ENCODE peak calls at places on chromosomes 7 and 10, in eight cellular contexts. U is tibial artery, E is cardiac muscle cell, D is OCI-LY7, B is H9, A is brain microvascular endothelial cell, S is heart right ventricle, Z is heart left ventricle. K is an unnamed sample.

GRCh38 chr10:2985729-2986232 is 81.6 kb upstream of the PFKP start:
- DNase-seq in B (peak), Z (no peak), D (no peak), A (peak), U (no peak), E (no peak), S (no peak), K (no peak)

GRCh38 chr7:37663693-37664092 is 19.9 kb upstream of the GPR141 start:
- DNase-seq in Z (peak), D (no peak), U (peak), B (no peak), S (no peak), A (no peak), E (no peak), K (no peak)

GRCh38 chr7:140638311-140638791 is 2.3 kb downstream of the DENND2A start:
- DNase-seq in Z (no peak), U (peak), D (no peak), B (peak), E (peak), A (peak), S (no peak), K (no peak)

GRCh38 chr10:62166331-62167154 is 102.1 kb downstream of the RTKN2 start:
- DNase-seq in U (peak), D (peak), A (no peak), B (no peak), S (no peak), E (peak), Z (no peak), K (no peak)

GRCh38 chr10:116766241-116767198 is 24.2 kb upstream of the HSPA12A start:
- DNase-seq in B (no peak), U (no peak), A (no peak), Z (no peak), E (no peak), D (no peak), S (no peak), K (no peak)

GRCh38 chr7:151351967-151352366 is 10.4 kb downstream of the NUB1 start:
- DNase-seq in E (no peak), U (no peak), S (no peak), B (no peak), A (no peak), Z (no peak), D (peak), K (no peak)

GRCh38 chr7:47069385-47070076 is 512.4 kb downstream of the TNS3 start:
- DNase-seq in U (peak), Z (no peak), A (no peak), B (no peak), D (no peak), E (no peak), S (no peak), K (no peak)

GRCh38 chr10:810351-810846 is 120.9 kb upstream of the DIP2C start:
- DNase-seq in B (no peak), D (peak), S (no peak), Z (no peak), U (no peak), A (no peak), E (peak), K (no peak)

GRCh38 chr10:28217848-28218247 is 85.0 kb downstream of the MPP7 start:
- DNase-seq in Z (no peak), D (no peak), S (no peak), E (peak), B (no peak), A (peak), U (no peak), K (no peak)

GRCh38 chr10:119859422-119860258 is 13.0 kb downstream of the MCMBP start:
- DNase-seq in U (no peak), A (no peak), E (peak), D (peak), Z (no peak), B (no peak), S (no peak), K (no peak)

GRCh38 chr7:139583826-139584553 is 60.5 kb downstream of the CLEC2L start:
- DNase-seq in S (no peak), D (no peak), Z (no peak), U (no peak), B (no peak), A (no peak), E (no peak), K (no peak)

GRCh38 chr7:38660427-38661099 is 29.4 kb upstream of the AMPH start:
- DNase-seq in Z (no peak), S (no peak), B (peak), E (peak), U (no peak), D (peak), A (peak), K (no peak)

GRCh38 chr10:71975087-71975890 is 11.1 kb downstream of the CHST3 start:
- DNase-seq in S (peak), E (peak), U (peak), A (no peak), Z (peak), B (no peak), D (no peak), K (no peak)

GRCh38 chr10:95308389-95309302 is 17.8 kb upstream of the PDLIM1 start:
- DNase-seq in U (peak), S (peak), A (peak), B (no peak), Z (peak), D (no peak), E (peak), K (peak)

GRCh38 chr7:150663802-150664494 is 21.6 kb upstream of the GIMAP2 start:
- DNase-seq in Z (no peak), S (no peak), E (no peak), D (peak), B (no peak), U (no peak), A (no peak), K (no peak)

GRCh38 chr10:56178210-56178609 is 182.8 kb downstream of the ZWINT start:
- DNase-seq in S (peak), U (no peak), A (no peak), Z (peak), D (no peak), B (no peak), E (no peak), K (no peak)

GRCh38 chr7:156781972-156782371 is 111.0 kb downstream of the LMBR1 start:
- DNase-seq in Z (no peak), B (no peak), U (no peak), E (no peak), S (no peak), D (no peak), A (no peak), K (no peak)

GRCh38 chr10:119131512-119132240 is 27.8 kb downstream of the DENND10 start:
- DNase-seq in U (no peak), Z (no peak), D (peak), B (no peak), E (peak), A (no peak), S (no peak), K (no peak)

GRCh38 chr7:132113536-132114409 is 462.5 kb downstream of the PLXNA4 start:
- DNase-seq in S (no peak), E (no peak), U (no peak), A (no peak), D (no peak), B (peak), Z (no peak), K (no peak)

GRCh38 chr7:156019308-156019707 is 207.0 kb upstream of the SHH start:
- DNase-seq in U (no peak), D (no peak), S (no peak), B (no peak), A (no peak), Z (no peak), E (no peak), K (no peak)

GRCh38 chr10:73094986-73095478 is 1.6 kb downstream of the P4HA1 start:
- DNase-seq in B (no peak), D (no peak), Z (no peak), U (no peak), A (no peak), E (no peak), S (no peak), K (no peak)

GRCh38 chr10:9229702-9230101 is 1175.2 kb downstream of the GATA3 start:
- DNase-seq in U (no peak), Z (no peak), E (no peak), S (no peak), A (no peak), B (no peak), D (no peak), K (no peak)

GRCh38 chr10:30434273-30435067 is 486 bp downstream of the MAP3K8 start:
- DNase-seq in Z (peak), D (peak), A (peak), B (peak), U (peak), S (peak), E (peak), K (peak)

GRCh38 chr10:42979181-42979580 is 97.7 kb upstream of the RET start:
- DNase-seq in E (no peak), A (no peak), D (no peak), U (no peak), B (no peak), S (no peak), Z (no peak), K (no peak)

GRCh38 chr7:46784746-46785145 is 797.2 kb downstream of the TNS3 start:
- DNase-seq in Z (no peak), E (peak), S (no peak), U (no peak), B (no peak), D (no peak), A (peak), K (no peak)

GRCh38 chr7:55413442-55413841 is 48.3 kb downstream of the LANCL2 start:
- DNase-seq in A (no peak), U (no peak), B (no peak), D (no peak), Z (no peak), S (no peak), E (no peak), K (no peak)

GRCh38 chr10:78685466-78686163 is 383.2 kb upstream of the ZMIZ1 start:
- DNase-seq in U (no peak), E (peak), S (no peak), Z (no peak), D (no peak), A (peak), B (no peak), K (no peak)

GRCh38 chr7:148763622-148764021 is 64.9 kb downstream of the CUL1 start:
- DNase-seq in U (no peak), A (no peak), B (no peak), Z (no peak), D (no peak), E (peak), S (no peak), K (no peak)

GRCh38 chr7:109793-110556 is 82.4 kb upstream of the FAM20C start:
- DNase-seq in B (peak), U (no peak), S (no peak), E (no peak), Z (no peak), D (no peak), A (no peak), K (no peak)

GRCh38 chr10:82245157-82245556 is 370.2 kb downstream of the NRG3 start:
- DNase-seq in D (no peak), E (no peak), S (no peak), B (peak), A (no peak), Z (no peak), U (no peak), K (no peak)

GRCh38 chr10:32055478-32056135 is 618 bp downstream of the KIF5B start:
- DNase-seq in E (peak), U (peak), Z (peak), B (peak), D (peak), A (peak), S (peak), K (peak)

GRCh38 chr7:24760968-24761367 is 3.7 kb upstream of the GSDME start:
- DNase-seq in U (no peak), E (no peak), D (no peak), A (no peak), B (no peak), Z (no peak), S (no peak), K (no peak)

GRCh38 chr10:29063806-29064644 is 224.8 kb upstream of the LYZL1 start:
- DNase-seq in Z (no peak), A (peak), U (no peak), B (no peak), S (no peak), E (peak), D (no peak), K (no peak)

GRCh38 chr7:106111671-106112117 is 418 bp downstream of the SYPL1 start:
- DNase-seq in D (peak), U (peak), A (peak), Z (peak), S (peak), B (no peak), E (peak), K (no peak)

GRCh38 chr10:71963756-71964668 is at the start of gene CHST3:
- DNase-seq in B (peak), A (no peak), S (peak), E (peak), D (no peak), U (peak), Z (peak), K (no peak)

GRCh38 chr10:84076540-84077195 is 62.6 kb upstream of the GHITM start:
- DNase-seq in E (peak), D (peak), U (no peak), Z (no peak), A (peak), B (peak), S (no peak), K (no peak)

GRCh38 chr10:132254841-132255240 is 52.9 kb downstream of the STK32C start:
- DNase-seq in S (no peak), Z (no peak), B (no peak), U (no peak), D (no peak), A (no peak), E (no peak), K (no peak)

GRCh38 chr10:132251928-132252327 is 55.8 kb downstream of the STK32C start:
- DNase-seq in A (no peak), B (no peak), E (no peak), D (no peak), Z (no peak), U (no peak), S (no peak), K (no peak)

GRCh38 chr10:132253092-132253687 is 54.6 kb downstream of the STK32C start:
- DNase-seq in E (no peak), B (no peak), D (no peak), S (no peak), A (no peak), Z (no peak), U (no peak), K (no peak)

GRCh38 chr10:132250456-132251223 is 57.1 kb downstream of the STK32C start:
- DNase-seq in A (no peak), U (no peak), B (no peak), S (no peak), Z (no peak), D (no peak), E (no peak), K (no peak)

GRCh38 chr10:132252412-132252811 is 55.3 kb downstream of the STK32C start:
- DNase-seq in E (no peak), A (no peak), S (no peak), D (no peak), U (no peak), Z (no peak), B (no peak), K (no peak)
- TF ChIP-seq CTCF in E (peak), A (peak), S (no peak), D (peak), U (no peak), Z (no peak), B (peak), K (no peak)

DNA sequence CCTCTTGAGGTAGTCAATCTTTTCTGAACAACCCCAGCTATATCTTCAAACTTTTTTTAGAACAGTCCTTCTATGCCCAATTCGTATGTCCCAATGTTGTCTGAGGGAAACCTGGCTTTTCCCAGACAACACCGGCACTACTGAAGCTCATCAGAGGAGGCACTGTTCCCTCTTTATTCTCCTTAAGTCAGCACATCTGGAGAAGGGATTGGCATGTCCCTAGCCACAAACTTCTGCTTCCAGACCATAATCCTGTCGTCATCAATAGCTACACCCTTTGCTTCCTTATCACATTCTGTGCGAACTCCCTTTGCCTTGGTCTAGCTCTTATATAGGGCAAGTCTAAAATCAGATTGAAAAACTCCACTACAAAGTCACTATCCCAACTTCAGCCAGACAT is 22.9 kb downstream of the PON3 start:
- DNase-seq in B (no peak), A (no peak), U (no peak), S (no peak), E (no peak), Z (no peak), D (no peak), K (no peak)
- TF ChIP-seq CTCF in B (no peak), A (no peak), U (no peak), S (no peak), E (no peak), Z (no peak), D (no peak), K (no peak)

GRCh38 chr10:93893646-93894515 is at the start of gene SLC35G1:
- DNase-seq in S (peak), Z (peak), D (peak), B (peak), U (peak), A (peak), E (peak), K (no peak)
- TF ChIP-seq CTCF in S (no peak), Z (no peak), D (peak), B (no peak), U (no peak), A (no peak), E (no peak), K (no peak)

GRCh38 chr7:2601065-2601464 is 30.7 kb upstream of the TTYH3 start:
- DNase-seq in A (no peak), Z (no peak), E (no peak), U (no peak), S (no peak), D (no peak), B (no peak), K (no peak)
- TF ChIP-seq CTCF in A (no peak), Z (no peak), E (no peak), U (no peak), S (no peak), D (no peak), B (no peak), K (no peak)

GRCh38 chr7:145168879-145169278 is 333.0 kb upstream of the TPK1 start:
- DNase-seq in B (no peak), Z (no peak), E (no peak), U (no peak), A (no peak), S (no peak), D (no peak), K (no peak)

GRCh38 chr7:145175366-145175765 is 339.5 kb upstream of the TPK1 start:
- DNase-seq in E (no peak), S (no peak), A (no peak), D (no peak), B (no peak), U (no peak), Z (no peak), K (no peak)

GRCh38 chr7:145168427-145168826 is 332.6 kb upstream of the TPK1 start:
- DNase-seq in E (no peak), A (no peak), S (no peak), Z (no peak), U (no peak), D (no peak), B (no peak), K (no peak)

DNA sequence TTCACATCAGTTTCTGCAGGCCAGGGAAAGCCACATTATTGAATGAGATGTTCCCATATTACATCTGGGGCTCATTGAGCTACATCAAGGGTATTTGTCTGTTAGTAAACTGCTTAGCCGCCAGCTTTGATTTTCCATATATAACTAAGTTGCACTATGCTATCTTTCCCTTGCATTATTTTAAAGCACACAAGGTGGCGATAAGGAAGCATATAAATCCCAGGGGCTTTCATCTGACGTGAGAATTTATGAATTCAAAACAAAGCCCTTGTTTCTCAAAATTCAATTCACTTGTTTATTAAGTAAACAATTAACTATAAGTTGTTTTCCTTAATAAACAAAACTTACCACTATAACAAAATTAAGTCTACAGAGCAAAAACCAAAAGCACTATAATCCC is 334.1 kb upstream of the TPK1 start:
- DNase-seq in Z (no peak), A (no peak), U (no peak), E (no peak), S (no peak), B (no peak), D (peak), K (no peak)
- TF ChIP-seq CTCF in Z (no peak), A (no peak), U (no peak), E (no peak), S (no peak), B (peak), D (peak), K (no peak)

GRCh38 chr7:85125160-85125559 is 61.7 kb downstream of the SEMA3D start:
- DNase-seq in U (no peak), B (no peak), Z (no peak), D (no peak), S (no peak), E (no peak), A (no peak), K (no peak)
- TF ChIP-seq CTCF in U (no peak), B (no peak), Z (no peak), D (no peak), S (no peak), E (no peak), A (no peak), K (no peak)

DNA sequence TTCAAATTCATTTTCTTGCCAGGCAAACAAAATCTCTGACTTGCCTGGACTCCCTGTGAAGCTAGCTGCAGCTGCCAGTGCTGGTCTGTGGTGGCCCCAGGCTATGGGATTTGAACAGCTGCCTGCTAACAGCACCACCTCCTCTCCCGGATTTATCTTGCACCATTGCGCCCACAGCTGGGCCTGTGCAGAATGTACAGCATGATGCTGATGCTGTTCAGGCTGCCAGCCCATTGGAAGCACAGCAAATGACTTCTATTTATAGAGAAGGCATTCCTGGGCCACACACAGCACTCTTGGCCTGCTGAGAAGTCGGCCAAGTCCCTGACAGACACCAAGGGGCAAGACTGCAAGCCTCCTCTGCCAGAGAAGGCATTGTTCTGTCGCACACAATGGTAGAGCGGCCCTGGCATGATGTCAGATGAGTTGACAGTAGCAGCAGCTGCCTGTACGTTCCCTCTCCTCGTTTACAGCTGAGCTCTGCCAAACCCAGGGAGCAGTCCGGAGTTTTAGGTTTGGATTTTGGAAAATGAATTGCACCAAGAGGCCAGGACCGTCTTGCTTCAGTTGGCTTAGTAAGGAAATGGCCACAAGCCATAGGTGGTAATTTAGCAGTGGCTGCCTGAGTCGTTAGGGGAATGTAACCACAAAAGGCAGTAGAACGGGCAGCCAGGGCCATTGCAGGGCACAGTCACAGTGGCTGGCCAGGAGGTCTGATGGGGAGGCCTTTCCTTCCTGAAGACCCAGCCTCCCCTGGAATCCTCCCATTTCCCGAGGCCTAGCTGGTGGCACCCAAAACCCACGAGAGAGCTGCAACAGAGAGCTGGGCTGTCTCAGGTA is 38.5 kb downstream of the MTURN start:
- DNase-seq in A (peak), B (no peak), E (peak), Z (peak), D (peak), U (peak), S (peak), K (no peak)
- TF ChIP-seq CTCF in A (peak), B (no peak), E (peak), Z (no peak), D (peak), U (peak), S (no peak), K (no peak)